ENCODE peak calls at places on chromosomes 11 and 22, in eight cellular contexts. One of them, this sample, is unnamed.

GRCh38 chr11:3609416-3610265 is 32.2 kb downstream of the ART5 start:
- DNase-seq in brain microvascular endothelial cell: peak; percentile 43
- DNase-seq in cardiac fibroblast: peak; percentile 61
- DNase-seq in C1 segment of cervical spinal cord: no peak
- DNase-seq in hippocampal formation: no peak
- DNase-seq in pancreas: no peak
- DNase-seq in NCI-H510A treated with DMSO at 0.1 percent for 48 hours: peak; percentile 17
- DNase-seq in osteocyte: no peak
- DNase-seq in this sample: peak; percentile 14

GRCh38 chr22:42078469-42079318 is 806 bp upstream of the SMDT1 start:
- DNase-seq in brain microvascular endothelial cell: no peak
- DNase-seq in osteocyte: no peak
- DNase-seq in cardiac fibroblast: peak; percentile 30
- DNase-seq in hippocampal formation: peak; percentile 63
- DNase-seq in NCI-H510A treated with DMSO at 0.1 percent for 48 hours: peak; percentile 10
- DNase-seq in pancreas: peak; percentile 44
- DNase-seq in C1 segment of cervical spinal cord: peak; percentile 77
- DNase-seq in this sample: no peak

GRCh38 chr22:44331881-44332714 is 19.3 kb upstream of the SHISAL1 start:
- DNase-seq in C1 segment of cervical spinal cord: no peak
- DNase-seq in hippocampal formation: no peak
- DNase-seq in brain microvascular endothelial cell: no peak
- DNase-seq in osteocyte: no peak
- DNase-seq in NCI-H510A treated with DMSO at 0.1 percent for 48 hours: no peak
- DNase-seq in pancreas: no peak
- DNase-seq in cardiac fibroblast: peak; percentile 13
- DNase-seq in this sample: no peak

GRCh38 chr11:116686891-116687290 is 85.9 kb downstream of the BUD13 start:
- DNase-seq in C1 segment of cervical spinal cord: no peak
- DNase-seq in cardiac fibroblast: no peak
- DNase-seq in hippocampal formation: no peak
- DNase-seq in NCI-H510A treated with DMSO at 0.1 percent for 48 hours: no peak
- DNase-seq in pancreas: no peak
- DNase-seq in brain microvascular endothelial cell: no peak
- DNase-seq in osteocyte: peak; percentile 76
- DNase-seq in this sample: no peak

GRCh38 chr11:69213315-69213714 is 57.6 kb downstream of the SMIM38 start:
- DNase-seq in C1 segment of cervical spinal cord: no peak
- DNase-seq in NCI-H510A treated with DMSO at 0.1 percent for 48 hours: no peak
- DNase-seq in pancreas: no peak
- DNase-seq in cardiac fibroblast: peak; percentile 5
- DNase-seq in brain microvascular endothelial cell: no peak
- DNase-seq in hippocampal formation: no peak
- DNase-seq in osteocyte: peak; percentile 77
- DNase-seq in this sample: no peak

GRCh38 chr11:17760102-17761029 is 25.8 kb downstream of the KCNC1 start:
- DNase-seq in pancreas: peak; percentile 25
- DNase-seq in C1 segment of cervical spinal cord: no peak
- DNase-seq in cardiac fibroblast: peak; percentile 53
- DNase-seq in hippocampal formation: peak; percentile 23
- DNase-seq in NCI-H510A treated with DMSO at 0.1 percent for 48 hours: peak; percentile 54
- DNase-seq in brain microvascular endothelial cell: peak; percentile 9
- DNase-seq in osteocyte: no peak
- DNase-seq in this sample: no peak

GRCh38 chr22:49344196-49344595 is 483.5 kb downstream of the BRD1 start:
- DNase-seq in C1 segment of cervical spinal cord: no peak
- DNase-seq in osteocyte: peak; percentile 68
- DNase-seq in brain microvascular endothelial cell: no peak
- DNase-seq in hippocampal formation: peak; percentile 12
- DNase-seq in NCI-H510A treated with DMSO at 0.1 percent for 48 hours: no peak
- DNase-seq in pancreas: no peak
- DNase-seq in cardiac fibroblast: no peak
- DNase-seq in this sample: no peak

GRCh38 chr22:30870451-30871345 is 97.9 kb downstream of the MORC2 start:
- DNase-seq in brain microvascular endothelial cell: no peak
- DNase-seq in pancreas: no peak
- DNase-seq in hippocampal formation: no peak
- DNase-seq in cardiac fibroblast: no peak
- DNase-seq in C1 segment of cervical spinal cord: no peak
- DNase-seq in osteocyte: no peak
- DNase-seq in NCI-H510A treated with DMSO at 0.1 percent for 48 hours: no peak
- DNase-seq in this sample: no peak

GRCh38 chr11:115623021-115623451 is 118.8 kb upstream of the CADM1 start:
- DNase-seq in hippocampal formation: no peak
- DNase-seq in cardiac fibroblast: peak; percentile 62
- DNase-seq in brain microvascular endothelial cell: peak; percentile 91
- DNase-seq in osteocyte: peak; percentile 96
- DNase-seq in NCI-H510A treated with DMSO at 0.1 percent for 48 hours: no peak
- DNase-seq in C1 segment of cervical spinal cord: no peak
- DNase-seq in pancreas: no peak
- DNase-seq in this sample: peak; percentile 88

GRCh38 chr22:37483594-37484114 is 2.5 kb downstream of the MFNG start:
- DNase-seq in cardiac fibroblast: no peak
- DNase-seq in pancreas: no peak
- DNase-seq in C1 segment of cervical spinal cord: no peak
- DNase-seq in osteocyte: no peak
- DNase-seq in hippocampal formation: no peak
- DNase-seq in NCI-H510A treated with DMSO at 0.1 percent for 48 hours: no peak
- DNase-seq in brain microvascular endothelial cell: no peak
- DNase-seq in this sample: no peak

GRCh38 chr22:30892731-30893221 is 75.8 kb downstream of the MORC2 start:
- DNase-seq in pancreas: no peak
- DNase-seq in C1 segment of cervical spinal cord: no peak
- DNase-seq in NCI-H510A treated with DMSO at 0.1 percent for 48 hours: no peak
- DNase-seq in osteocyte: peak; percentile 78
- DNase-seq in hippocampal formation: no peak
- DNase-seq in brain microvascular endothelial cell: no peak
- DNase-seq in cardiac fibroblast: no peak
- DNase-seq in this sample: no peak

GRCh38 chr11:126548576-126549272 is 193.2 kb downstream of the ST3GAL4 start:
- DNase-seq in cardiac fibroblast: no peak
- DNase-seq in pancreas: no peak
- DNase-seq in brain microvascular endothelial cell: no peak
- DNase-seq in osteocyte: no peak
- DNase-seq in NCI-H510A treated with DMSO at 0.1 percent for 48 hours: no peak
- DNase-seq in hippocampal formation: no peak
- DNase-seq in C1 segment of cervical spinal cord: no peak
- DNase-seq in this sample: no peak

GRCh38 chr22:27045103-27045940 is 387.9 kb downstream of the MIAT start:
- DNase-seq in cardiac fibroblast: peak; percentile 49
- DNase-seq in pancreas: peak; percentile 26
- DNase-seq in hippocampal formation: no peak
- DNase-seq in brain microvascular endothelial cell: peak; percentile 65
- DNase-seq in NCI-H510A treated with DMSO at 0.1 percent for 48 hours: peak; percentile 5
- DNase-seq in osteocyte: no peak
- DNase-seq in C1 segment of cervical spinal cord: no peak
- DNase-seq in this sample: peak; percentile 21

GRCh38 chr11:31702966-31703365 is 108.2 kb downstream of the PAX6 start:
- DNase-seq in pancreas: no peak
- DNase-seq in cardiac fibroblast: peak; percentile 69
- DNase-seq in osteocyte: no peak
- DNase-seq in C1 segment of cervical spinal cord: no peak
- DNase-seq in brain microvascular endothelial cell: peak; percentile 24
- DNase-seq in NCI-H510A treated with DMSO at 0.1 percent for 48 hours: peak; percentile 28
- DNase-seq in hippocampal formation: no peak
- DNase-seq in this sample: no peak

GRCh38 chr11:128407962-128408361 is 179.4 kb downstream of the ETS1 start:
- DNase-seq in osteocyte: no peak
- DNase-seq in C1 segment of cervical spinal cord: no peak
- DNase-seq in pancreas: no peak
- DNase-seq in cardiac fibroblast: peak; percentile 68
- DNase-seq in NCI-H510A treated with DMSO at 0.1 percent for 48 hours: no peak
- DNase-seq in hippocampal formation: no peak
- DNase-seq in brain microvascular endothelial cell: peak; percentile 44
- DNase-seq in this sample: no peak

GRCh38 chr11:69002101-69002742 is 10.8 kb downstream of the MRGPRF start:
- DNase-seq in brain microvascular endothelial cell: no peak
- DNase-seq in C1 segment of cervical spinal cord: no peak
- DNase-seq in cardiac fibroblast: no peak
- DNase-seq in pancreas: no peak
- DNase-seq in hippocampal formation: no peak
- DNase-seq in osteocyte: no peak
- DNase-seq in NCI-H510A treated with DMSO at 0.1 percent for 48 hours: no peak
- DNase-seq in this sample: no peak

GRCh38 chr11:64884019-64884418 is 5.6 kb upstream of the EHD1 start:
- DNase-seq in hippocampal formation: no peak
- DNase-seq in C1 segment of cervical spinal cord: no peak
- DNase-seq in brain microvascular endothelial cell: no peak
- DNase-seq in pancreas: no peak
- DNase-seq in NCI-H510A treated with DMSO at 0.1 percent for 48 hours: no peak
- DNase-seq in cardiac fibroblast: no peak
- DNase-seq in osteocyte: no peak
- DNase-seq in this sample: no peak

GRCh38 chr11:9893474-9893873 is 229.6 kb downstream of the SWAP70 start:
- DNase-seq in osteocyte: no peak
- DNase-seq in hippocampal formation: no peak
- DNase-seq in C1 segment of cervical spinal cord: no peak
- DNase-seq in brain microvascular endothelial cell: no peak
- DNase-seq in cardiac fibroblast: no peak
- DNase-seq in pancreas: no peak
- DNase-seq in NCI-H510A treated with DMSO at 0.1 percent for 48 hours: no peak
- DNase-seq in this sample: no peak

GRCh38 chr11:20162824-20163777 is 2.8 kb upstream of the DBX1 start:
- DNase-seq in cardiac fibroblast: peak; percentile 29
- DNase-seq in pancreas: no peak
- DNase-seq in NCI-H510A treated with DMSO at 0.1 percent for 48 hours: no peak
- DNase-seq in hippocampal formation: no peak
- DNase-seq in osteocyte: no peak
- DNase-seq in C1 segment of cervical spinal cord: no peak
- DNase-seq in brain microvascular endothelial cell: peak; percentile 12
- DNase-seq in this sample: no peak